ENCODE peak calls at places on chromosomes 1 and 21, in eight cellular contexts. One of them, this sample, is unnamed. For H3K9me3, the result is how much of the 10 kb centered on the place peaks cover.

GRCh38 chr1:94823116-94823515 is 3.0 kb downstream of the SLC44A3 start:
- DNase-seq in fibroblast of lung: no peak
- DNase-seq in prostate gland: no peak
- DNase-seq in endothelial cell of umbilical vein: no peak
- DNase-seq in left lung: no peak
- DNase-seq in tibial nerve: no peak
- DNase-seq in CD4-positive, alpha-beta T cell: no peak
- DNase-seq in colonic mucosa: peak
- DNase-seq in this sample: no peak

GRCh38 chr1:208531003-208531750 is 287.0 kb upstream of the PLXNA2 start:
- DNase-seq in fibroblast of lung: no peak
- DNase-seq in prostate gland: no peak
- DNase-seq in endothelial cell of umbilical vein: no peak
- DNase-seq in left lung: no peak
- DNase-seq in tibial nerve: no peak
- DNase-seq in CD4-positive, alpha-beta T cell: no peak
- DNase-seq in colonic mucosa: no peak
- DNase-seq in this sample: no peak

GRCh38 chr1:71655604-71656003 is 574.8 kb upstream of the ZRANB2 start:
- DNase-seq in fibroblast of lung: no peak
- DNase-seq in prostate gland: no peak
- DNase-seq in endothelial cell of umbilical vein: no peak
- DNase-seq in left lung: no peak
- DNase-seq in tibial nerve: no peak
- DNase-seq in CD4-positive, alpha-beta T cell: no peak
- DNase-seq in colonic mucosa: no peak
- DNase-seq in this sample: no peak

GRCh38 chr1:228344631-228345072 is 62.0 kb downstream of the TRIM11 start:
- DNase-seq in fibroblast of lung: no peak
- DNase-seq in prostate gland: no peak
- DNase-seq in endothelial cell of umbilical vein: no peak
- DNase-seq in left lung: no peak
- DNase-seq in tibial nerve: no peak
- DNase-seq in CD4-positive, alpha-beta T cell: no peak
- DNase-seq in colonic mucosa: no peak
- DNase-seq in this sample: peak

GRCh38 chr21:40706806-40707205 is 140.2 kb downstream of the DSCAM start:
- DNase-seq in fibroblast of lung: no peak
- DNase-seq in prostate gland: no peak
- DNase-seq in endothelial cell of umbilical vein: no peak
- DNase-seq in left lung: no peak
- DNase-seq in tibial nerve: no peak
- DNase-seq in CD4-positive, alpha-beta T cell: no peak
- DNase-seq in colonic mucosa: no peak
- DNase-seq in this sample: no peak

GRCh38 chr1:181347495-181348390 is 135.6 kb upstream of the CACNA1E start:
- DNase-seq in fibroblast of lung: no peak
- DNase-seq in prostate gland: no peak
- DNase-seq in endothelial cell of umbilical vein: no peak
- DNase-seq in left lung: no peak
- DNase-seq in tibial nerve: no peak
- DNase-seq in CD4-positive, alpha-beta T cell: no peak
- DNase-seq in colonic mucosa: no peak
- DNase-seq in this sample: no peak

GRCh38 chr1:235843458-235843857 is 23.2 kb downstream of the LYST start:
- DNase-seq in fibroblast of lung: peak
- DNase-seq in prostate gland: no peak
- DNase-seq in endothelial cell of umbilical vein: peak
- DNase-seq in left lung: no peak
- DNase-seq in tibial nerve: no peak
- DNase-seq in CD4-positive, alpha-beta T cell: no peak
- DNase-seq in colonic mucosa: peak
- DNase-seq in this sample: no peak

GRCh38 chr1:227043755-227044154 is 103.7 kb downstream of the COQ8A start:
- DNase-seq in fibroblast of lung: peak
- DNase-seq in prostate gland: no peak
- DNase-seq in endothelial cell of umbilical vein: no peak
- DNase-seq in left lung: no peak
- DNase-seq in tibial nerve: no peak
- DNase-seq in CD4-positive, alpha-beta T cell: no peak
- DNase-seq in colonic mucosa: no peak
- DNase-seq in this sample: no peak

GRCh38 chr1:185719021-185719420 is 15.2 kb upstream of the HMCN1 start:
- DNase-seq in fibroblast of lung: peak
- DNase-seq in prostate gland: no peak
- DNase-seq in endothelial cell of umbilical vein: peak
- DNase-seq in left lung: peak
- DNase-seq in tibial nerve: no peak
- DNase-seq in CD4-positive, alpha-beta T cell: no peak
- DNase-seq in colonic mucosa: no peak
- DNase-seq in this sample: peak

GRCh38 chr1:102628008-102628736 is 480.1 kb downstream of the COL11A1 start:
- DNase-seq in fibroblast of lung: no peak
- DNase-seq in prostate gland: no peak
- DNase-seq in endothelial cell of umbilical vein: no peak
- DNase-seq in left lung: no peak
- DNase-seq in tibial nerve: no peak
- DNase-seq in CD4-positive, alpha-beta T cell: no peak
- DNase-seq in colonic mucosa: no peak
- DNase-seq in this sample: no peak

GRCh38 chr1:228795578-228795977 is 60.3 kb downstream of the RHOU start:
- DNase-seq in fibroblast of lung: no peak
- DNase-seq in prostate gland: no peak
- DNase-seq in endothelial cell of umbilical vein: no peak
- DNase-seq in left lung: no peak
- DNase-seq in tibial nerve: no peak
- DNase-seq in CD4-positive, alpha-beta T cell: no peak
- DNase-seq in colonic mucosa: no peak
- DNase-seq in this sample: no peak

GRCh38 chr1:235683653-235684052 is 34.1 kb upstream of the GNG4 start:
- DNase-seq in fibroblast of lung: no peak
- DNase-seq in prostate gland: no peak
- DNase-seq in endothelial cell of umbilical vein: no peak
- DNase-seq in left lung: no peak
- DNase-seq in tibial nerve: no peak
- DNase-seq in CD4-positive, alpha-beta T cell: no peak
- DNase-seq in colonic mucosa: no peak
- DNase-seq in this sample: no peak

GRCh38 chr1:236451796-236452373 is 57.8 kb downstream of the EDARADD start:
- DNase-seq in fibroblast of lung: no peak
- DNase-seq in prostate gland: no peak
- DNase-seq in endothelial cell of umbilical vein: peak
- DNase-seq in left lung: no peak
- DNase-seq in tibial nerve: no peak
- DNase-seq in CD4-positive, alpha-beta T cell: peak
- DNase-seq in colonic mucosa: peak
- DNase-seq in this sample: peak

GRCh38 chr1:10380594-10381275 is 18.1 kb upstream of the PGD start:
- DNase-seq in fibroblast of lung: peak
- DNase-seq in prostate gland: no peak
- DNase-seq in endothelial cell of umbilical vein: no peak
- DNase-seq in left lung: no peak
- DNase-seq in tibial nerve: no peak
- DNase-seq in CD4-positive, alpha-beta T cell: no peak
- DNase-seq in colonic mucosa: no peak
- DNase-seq in this sample: no peak

GRCh38 chr21:36803801-36804452 is 105.0 kb downstream of the SIM2 start:
- DNase-seq in fibroblast of lung: no peak
- DNase-seq in prostate gland: no peak
- DNase-seq in endothelial cell of umbilical vein: no peak
- DNase-seq in left lung: no peak
- DNase-seq in tibial nerve: no peak
- DNase-seq in CD4-positive, alpha-beta T cell: no peak
- DNase-seq in colonic mucosa: no peak
- DNase-seq in this sample: no peak

GRCh38 chr1:11842154-11843041 is 5.2 kb downstream of the NPPA start:
- DNase-seq in fibroblast of lung: peak
- DNase-seq in prostate gland: no peak
- DNase-seq in endothelial cell of umbilical vein: peak
- DNase-seq in left lung: no peak
- DNase-seq in tibial nerve: no peak
- DNase-seq in CD4-positive, alpha-beta T cell: no peak
- DNase-seq in colonic mucosa: peak
- DNase-seq in this sample: peak

GRCh38 chr1:117836069-117836468 is 93.4 kb downstream of the GDAP2 start:
- DNase-seq in fibroblast of lung: no peak
- DNase-seq in prostate gland: no peak
- DNase-seq in endothelial cell of umbilical vein: no peak
- DNase-seq in left lung: no peak
- DNase-seq in tibial nerve: no peak
- DNase-seq in CD4-positive, alpha-beta T cell: no peak
- DNase-seq in colonic mucosa: no peak
- DNase-seq in this sample: no peak

GRCh38 chr1:83822206-83822605 is 176.7 kb downstream of the TTLL7 start:
- DNase-seq in fibroblast of lung: no peak
- DNase-seq in prostate gland: no peak
- DNase-seq in endothelial cell of umbilical vein: no peak
- DNase-seq in left lung: no peak
- DNase-seq in tibial nerve: no peak
- DNase-seq in CD4-positive, alpha-beta T cell: no peak
- DNase-seq in colonic mucosa: no peak
- DNase-seq in this sample: no peak

GRCh38 chr1:30302808-30303310 is 420.5 kb downstream of the MATN1 start:
- DNase-seq in fibroblast of lung: no peak
- DNase-seq in prostate gland: no peak
- DNase-seq in endothelial cell of umbilical vein: no peak
- DNase-seq in left lung: no peak
- DNase-seq in tibial nerve: no peak
- DNase-seq in CD4-positive, alpha-beta T cell: no peak
- DNase-seq in colonic mucosa: peak
- DNase-seq in this sample: peak

GRCh38 chr21:24115141-24115540 is 1492.1 kb downstream of the MRPL39 start:
- DNase-seq in fibroblast of lung: no peak
- DNase-seq in prostate gland: no peak
- DNase-seq in endothelial cell of umbilical vein: no peak
- DNase-seq in left lung: no peak
- DNase-seq in tibial nerve: no peak
- DNase-seq in CD4-positive, alpha-beta T cell: no peak
- DNase-seq in colonic mucosa: no peak
- DNase-seq in this sample: no peak
- H3K9me3 ChIP-seq in fibroblast of lung: under half
- H3K9me3 ChIP-seq in prostate gland: under half
- H3K9me3 ChIP-seq in endothelial cell of umbilical vein: under half
- H3K9me3 ChIP-seq in left lung: under half
- H3K9me3 ChIP-seq in tibial nerve: under half
- H3K9me3 ChIP-seq in CD4-positive, alpha-beta T cell: under half
- H3K9me3 ChIP-seq in colonic mucosa: under half
- H3K9me3 ChIP-seq in this sample: under half

GRCh38 chr1:59015708-59016107 is 231.9 kb upstream of the JUN start:
- DNase-seq in fibroblast of lung: peak
- DNase-seq in prostate gland: peak
- DNase-seq in endothelial cell of umbilical vein: peak
- DNase-seq in left lung: no peak
- DNase-seq in tibial nerve: no peak
- DNase-seq in CD4-positive, alpha-beta T cell: no peak
- DNase-seq in colonic mucosa: no peak
- DNase-seq in this sample: no peak

GRCh38 chr1:59014827-59015226 is 231.0 kb upstream of the JUN start:
- DNase-seq in fibroblast of lung: no peak
- DNase-seq in prostate gland: no peak
- DNase-seq in endothelial cell of umbilical vein: no peak
- DNase-seq in left lung: no peak
- DNase-seq in tibial nerve: no peak
- DNase-seq in CD4-positive, alpha-beta T cell: no peak
- DNase-seq in colonic mucosa: no peak
- DNase-seq in this sample: no peak

GRCh38 chr1:59017501-59018231 is 233.8 kb upstream of the JUN start:
- DNase-seq in fibroblast of lung: peak
- DNase-seq in prostate gland: no peak
- DNase-seq in endothelial cell of umbilical vein: no peak
- DNase-seq in left lung: no peak
- DNase-seq in tibial nerve: no peak
- DNase-seq in CD4-positive, alpha-beta T cell: no peak
- DNase-seq in colonic mucosa: no peak
- DNase-seq in this sample: no peak

GRCh38 chr1:59018446-59018845 is 234.6 kb upstream of the JUN start:
- DNase-seq in fibroblast of lung: no peak
- DNase-seq in prostate gland: no peak
- DNase-seq in endothelial cell of umbilical vein: no peak
- DNase-seq in left lung: no peak
- DNase-seq in tibial nerve: no peak
- DNase-seq in CD4-positive, alpha-beta T cell: no peak
- DNase-seq in colonic mucosa: no peak
- DNase-seq in this sample: no peak

DNA sequence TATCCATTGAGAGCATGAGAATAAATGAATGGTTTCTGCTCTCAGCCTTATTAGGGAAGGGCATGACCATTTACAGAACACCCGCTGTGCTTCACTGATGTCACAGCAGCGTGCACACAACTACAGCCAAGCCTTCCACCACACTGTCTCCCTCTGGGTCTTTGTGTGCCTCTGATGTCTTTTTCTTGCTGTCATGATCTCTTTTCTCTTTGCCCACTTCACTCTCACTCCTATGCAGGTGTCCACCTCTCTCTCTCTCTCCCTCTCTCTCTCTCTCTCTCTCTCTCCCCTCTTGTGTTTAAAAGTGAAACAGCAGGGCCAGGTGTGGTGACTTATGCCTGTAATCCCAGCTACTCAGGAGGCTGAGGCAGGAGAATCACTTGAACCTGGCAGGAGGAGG is 232.5 kb upstream of the JUN start:
- DNase-seq in fibroblast of lung: no peak
- DNase-seq in prostate gland: no peak
- DNase-seq in endothelial cell of umbilical vein: no peak
- DNase-seq in left lung: no peak
- DNase-seq in tibial nerve: no peak
- DNase-seq in CD4-positive, alpha-beta T cell: no peak
- DNase-seq in colonic mucosa: no peak
- DNase-seq in this sample: no peak
- TF ChIP-seq CTCF in fibroblast of lung: no peak
- TF ChIP-seq CTCF in prostate gland: peak
- TF ChIP-seq CTCF in endothelial cell of umbilical vein: no peak
- TF ChIP-seq CTCF in left lung: no peak
- TF ChIP-seq CTCF in tibial nerve: no peak
- TF ChIP-seq CTCF in CD4-positive, alpha-beta T cell: no peak
- TF ChIP-seq CTCF in colonic mucosa: no peak
- TF ChIP-seq CTCF in this sample: no peak

DNA sequence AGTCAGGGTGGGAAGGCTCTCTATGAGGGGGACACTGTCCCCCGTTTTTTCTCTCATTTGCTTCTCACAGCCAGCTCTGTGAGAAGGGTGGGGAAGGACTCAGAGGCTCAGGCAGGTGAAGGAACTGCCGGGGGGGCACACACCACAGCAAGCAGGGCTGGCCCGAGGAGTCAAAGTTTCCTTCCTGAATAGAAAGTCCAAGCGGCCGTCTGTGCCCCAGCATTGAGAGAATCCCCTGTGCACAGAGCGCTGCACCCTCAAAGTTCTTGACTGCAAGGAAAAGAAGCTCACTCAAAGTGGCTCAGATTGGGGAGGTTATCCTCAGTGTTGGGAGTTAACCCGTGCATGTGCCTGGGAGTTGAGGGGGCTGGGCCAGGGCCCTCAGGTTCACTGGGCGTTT is 145.2 kb upstream of the AJAP1 start:
- DNase-seq in fibroblast of lung: no peak
- DNase-seq in prostate gland: no peak
- DNase-seq in endothelial cell of umbilical vein: no peak
- DNase-seq in left lung: no peak
- DNase-seq in tibial nerve: no peak
- DNase-seq in CD4-positive, alpha-beta T cell: no peak
- DNase-seq in colonic mucosa: no peak
- DNase-seq in this sample: no peak
- H3K9me3 ChIP-seq in fibroblast of lung: under half
- H3K9me3 ChIP-seq in prostate gland: under half
- H3K9me3 ChIP-seq in endothelial cell of umbilical vein: under half
- H3K9me3 ChIP-seq in left lung: under half
- H3K9me3 ChIP-seq in tibial nerve: under half
- H3K9me3 ChIP-seq in CD4-positive, alpha-beta T cell: under half
- H3K9me3 ChIP-seq in colonic mucosa: under half
- H3K9me3 ChIP-seq in this sample: under half

GRCh38 chr1:3453891-3454810 is at the start of gene ARHGEF16:
- DNase-seq in fibroblast of lung: peak
- DNase-seq in prostate gland: peak
- DNase-seq in endothelial cell of umbilical vein: peak
- DNase-seq in left lung: peak
- DNase-seq in tibial nerve: no peak
- DNase-seq in CD4-positive, alpha-beta T cell: peak
- DNase-seq in colonic mucosa: peak
- DNase-seq in this sample: peak
- TF ChIP-seq CTCF in fibroblast of lung: no peak
- TF ChIP-seq CTCF in prostate gland: peak
- TF ChIP-seq CTCF in endothelial cell of umbilical vein: peak
- TF ChIP-seq CTCF in left lung: peak
- TF ChIP-seq CTCF in tibial nerve: peak
- TF ChIP-seq CTCF in CD4-positive, alpha-beta T cell: no peak
- TF ChIP-seq CTCF in colonic mucosa: peak
- TF ChIP-seq CTCF in this sample: no peak